ENCODE peak calls at places on chromosome 19, in six cellular contexts. Z is transverse colon, N is IMR-90, Q is prostate gland, L is gastrocnemius medialis, X is heart left ventricle. I is an unnamed sample.

GRCh38 chr19:56109216-56109615 is 11.9 kb downstream of the ZNF787 start:
- DNase-seq in Z (no peak), Q (no peak), L (no peak), X (no peak), N (peak), I (no peak)

GRCh38 chr19:35224681-35225604 is 3.6 kb downstream of the FAM187B start:
- DNase-seq in N (no peak), Z (peak), X (no peak), L (no peak), Q (no peak), I (no peak)

GRCh38 chr19:15195381-15195964 is 5.3 kb downstream of the NOTCH3 start:
- DNase-seq in L (no peak), Q (peak), X (peak), Z (peak), N (peak), I (peak)

GRCh38 chr19:40907968-40908735 is 26.1 kb upstream of the CYP2A7 start:
- DNase-seq in X (no peak), Q (no peak), L (no peak), N (no peak), Z (no peak), I (peak)

GRCh38 chr19:16330811-16331690 is 6.4 kb downstream of the KLF2 start:
- DNase-seq in L (no peak), N (no peak), Z (no peak), Q (no peak), X (no peak), I (no peak)

GRCh38 chr19:4077011-4077382 is 10.3 kb upstream of the ZBTB7A start:
- DNase-seq in Q (no peak), Z (no peak), X (no peak), N (no peak), L (no peak), I (no peak)

GRCh38 chr19:44636439-44637389 is 7.0 kb upstream of the PVR start:
- DNase-seq in Z (no peak), Q (no peak), X (no peak), N (no peak), L (no peak), I (no peak)

GRCh38 chr19:32876919-32877285 is 7.3 kb upstream of the SLC7A9 start:
- DNase-seq in Z (peak), X (no peak), Q (no peak), N (peak), L (no peak), I (no peak)

GRCh38 chr19:38277549-38277948 is 13.2 kb downstream of the SPINT2 start:
- DNase-seq in Q (peak), X (no peak), L (no peak), N (peak), Z (no peak), I (no peak)

GRCh38 chr19:28019371-28019770 is 1193.6 kb downstream of the UQCRFS1 start:
- DNase-seq in Z (no peak), L (no peak), X (no peak), N (no peak), Q (no peak), I (no peak)

GRCh38 chr19:13153627-13154240 is 3.5 kb downstream of the IER2 start:
- DNase-seq in N (no peak), Q (no peak), X (no peak), L (no peak), Z (peak), I (peak)

GRCh38 chr19:52176574-52176973 is 5.2 kb upstream of the ZNF836 start:
- DNase-seq in X (no peak), Q (no peak), L (no peak), N (no peak), Z (no peak), I (no peak)

GRCh38 chr19:16834747-16835146 is 5.5 kb downstream of the SIN3B start:
- DNase-seq in N (peak), Q (no peak), X (no peak), L (no peak), Z (no peak), I (no peak)

GRCh38 chr19:54180691-54181091 is 7.7 kb upstream of the TMC4 start:
- DNase-seq in N (no peak), X (no peak), L (no peak), Z (no peak), Q (no peak), I (no peak)

GRCh38 chr19:40688294-40688693 is 2.2 kb downstream of the NUMBL start:
- DNase-seq in X (no peak), Q (no peak), Z (no peak), L (no peak), N (no peak), I (no peak)

GRCh38 chr19:15869109-15869555 is 28.7 kb downstream of the CYP4F2 start:
- DNase-seq in L (no peak), Z (peak), X (no peak), N (no peak), Q (peak), I (no peak)

GRCh38 chr19:38715540-38715939 is 28.7 kb downstream of the CAPN12 start:
- DNase-seq in Q (no peak), Z (no peak), L (no peak), N (no peak), X (peak), I (no peak)

DNA sequence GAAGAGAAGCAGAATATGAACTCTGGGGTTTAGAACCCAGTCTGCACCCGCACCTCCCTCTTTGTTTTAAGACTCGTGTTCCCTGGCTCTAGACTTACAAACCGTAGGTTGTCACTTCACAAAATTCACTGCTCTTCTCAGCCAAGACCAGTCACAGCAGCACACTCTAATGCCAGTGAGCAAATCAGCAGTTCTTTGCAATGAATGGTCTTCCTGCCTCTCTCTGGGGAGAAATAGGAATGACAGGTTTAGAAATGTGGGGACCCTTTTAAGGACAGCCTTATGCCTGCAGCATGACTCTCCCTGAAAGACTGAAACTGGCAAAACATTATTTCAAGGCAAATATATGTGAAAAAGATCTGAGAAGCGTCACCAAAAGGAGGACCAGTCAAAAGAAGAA is 156.9 kb downstream of the KCTD15 start:
- DNase-seq in X (no peak), N (no peak), Q (no peak), Z (no peak), L (no peak), I (no peak)
- TF ChIP-seq CTCF in X (no peak), N (no peak), Q (no peak), Z (no peak), L (no peak), I (no peak)

GRCh38 chr19:662962-663681 is at the start of gene RNF126:
- DNase-seq in X (peak), Q (peak), L (peak), N (peak), Z (peak), I (peak)

GRCh38 chr19:660793-661426 is 2.1 kb downstream of the RNF126 start:
- DNase-seq in X (no peak), Q (no peak), Z (peak), N (no peak), L (no peak), I (no peak)

GRCh38 chr19:662207-662961 is 630 bp downstream of the RNF126 start:
- DNase-seq in N (peak), Q (no peak), L (no peak), X (peak), Z (peak), I (no peak)

GRCh38 chr19:663682-664117 is 686 bp upstream of the RNF126 start:
- DNase-seq in X (no peak), L (no peak), N (no peak), Q (no peak), Z (no peak), I (no peak)

GRCh38 chr19:661427-662196 is 1.4 kb downstream of the RNF126 start:
- DNase-seq in Q (no peak), L (no peak), Z (peak), N (no peak), X (peak), I (no peak)
- TF ChIP-seq POLR2A in Q (peak), L (no peak), Z (peak), N (no peak), X (no peak), I (no peak)

DNA sequence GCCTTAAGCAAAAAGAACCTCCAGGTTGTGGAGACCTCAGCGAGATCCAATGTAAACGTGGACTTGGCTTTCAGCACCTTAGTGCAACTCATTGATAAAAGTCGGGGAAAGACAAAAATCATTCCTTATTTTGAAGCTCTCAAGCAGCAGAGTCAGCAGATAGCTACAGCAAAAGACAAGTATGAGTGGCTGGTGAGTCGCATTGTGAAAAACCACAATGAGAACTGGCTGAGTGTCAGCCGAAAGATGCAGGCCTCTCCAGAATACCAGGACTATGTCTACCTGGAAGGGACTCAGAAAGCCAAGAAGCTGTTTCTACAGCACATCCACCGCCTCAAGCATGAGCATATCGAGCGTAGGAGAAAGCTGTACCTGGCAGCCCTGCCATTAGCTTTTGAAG is 58.5 kb downstream of the ARHGAP35 start:
- DNase-seq in X (no peak), Q (no peak), Z (no peak), L (no peak), N (peak), I (no peak)
- H3K27ac ChIP-seq in X (no peak), Q (no peak), Z (no peak), L (no peak), N (no peak), I (no peak)

GRCh38 chr19:1284293-1284978 is 1.2 kb upstream of the EFNA2 start:
- DNase-seq in N (no peak), Z (peak), L (no peak), X (no peak), Q (no peak), I (no peak)

GRCh38 chr19:1286859-1287621 is 1.4 kb downstream of the EFNA2 start:
- DNase-seq in Q (no peak), L (no peak), X (no peak), Z (no peak), N (no peak), I (no peak)

GRCh38 chr19:1284979-1285736 is 515 bp upstream of the EFNA2 start:
- DNase-seq in Z (no peak), Q (no peak), L (no peak), X (no peak), N (no peak), I (no peak)

GRCh38 chr19:1286451-1286858 is 782 bp downstream of the EFNA2 start:
- DNase-seq in X (no peak), Z (no peak), N (no peak), Q (no peak), L (no peak), I (no peak)

GRCh38 chr19:1285737-1286360 is at the start of gene EFNA2:
- DNase-seq in L (no peak), X (no peak), Q (no peak), N (no peak), Z (no peak), I (no peak)
- TF ChIP-seq CTCF in L (no peak), X (no peak), Q (no peak), N (peak), Z (no peak), I (no peak)

GRCh38 chr19:48637948-48638830 is 1.0 kb upstream of the DBP start:
- DNase-seq in Z (peak), X (peak), Q (peak), N (peak), L (peak), I (peak)
- TF ChIP-seq POLR2A in Z (peak), X (no peak), Q (peak), N (no peak), L (no peak), I (peak)

DNA sequence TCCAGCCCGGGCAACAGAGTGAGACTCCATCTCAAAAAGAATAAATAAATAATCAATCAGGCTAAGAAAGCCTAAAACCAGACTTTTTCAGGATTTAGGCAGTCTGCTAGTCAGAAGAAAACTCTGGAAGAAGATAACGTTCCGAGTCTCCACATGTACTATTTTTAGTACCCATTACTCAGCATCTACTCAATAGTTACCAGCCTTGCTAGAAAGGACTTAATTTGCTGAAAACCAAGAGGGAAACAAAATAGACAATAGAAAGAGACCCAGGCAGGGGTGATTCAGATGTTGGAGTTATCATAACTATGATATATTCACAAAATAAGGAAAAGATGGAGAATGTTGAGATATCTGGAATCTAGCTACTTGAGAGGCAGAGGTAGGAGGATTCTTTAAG is 3.6 kb upstream of the LIN7B start:
- DNase-seq in X (no peak), L (no peak), N (peak), Q (no peak), Z (no peak), I (no peak)
- H3K27ac ChIP-seq in X (no peak), L (peak), N (no peak), Q (no peak), Z (no peak), I (no peak)

GRCh38 chr19:10332158-10332964 is 968 bp downstream of the RAVER1 start:
- DNase-seq in N (no peak), Q (no peak), X (no peak), Z (peak), L (no peak), I (no peak)
- TF ChIP-seq CTCF in N (peak), Q (no peak), X (no peak), Z (no peak), L (no peak), I (no peak)

DNA sequence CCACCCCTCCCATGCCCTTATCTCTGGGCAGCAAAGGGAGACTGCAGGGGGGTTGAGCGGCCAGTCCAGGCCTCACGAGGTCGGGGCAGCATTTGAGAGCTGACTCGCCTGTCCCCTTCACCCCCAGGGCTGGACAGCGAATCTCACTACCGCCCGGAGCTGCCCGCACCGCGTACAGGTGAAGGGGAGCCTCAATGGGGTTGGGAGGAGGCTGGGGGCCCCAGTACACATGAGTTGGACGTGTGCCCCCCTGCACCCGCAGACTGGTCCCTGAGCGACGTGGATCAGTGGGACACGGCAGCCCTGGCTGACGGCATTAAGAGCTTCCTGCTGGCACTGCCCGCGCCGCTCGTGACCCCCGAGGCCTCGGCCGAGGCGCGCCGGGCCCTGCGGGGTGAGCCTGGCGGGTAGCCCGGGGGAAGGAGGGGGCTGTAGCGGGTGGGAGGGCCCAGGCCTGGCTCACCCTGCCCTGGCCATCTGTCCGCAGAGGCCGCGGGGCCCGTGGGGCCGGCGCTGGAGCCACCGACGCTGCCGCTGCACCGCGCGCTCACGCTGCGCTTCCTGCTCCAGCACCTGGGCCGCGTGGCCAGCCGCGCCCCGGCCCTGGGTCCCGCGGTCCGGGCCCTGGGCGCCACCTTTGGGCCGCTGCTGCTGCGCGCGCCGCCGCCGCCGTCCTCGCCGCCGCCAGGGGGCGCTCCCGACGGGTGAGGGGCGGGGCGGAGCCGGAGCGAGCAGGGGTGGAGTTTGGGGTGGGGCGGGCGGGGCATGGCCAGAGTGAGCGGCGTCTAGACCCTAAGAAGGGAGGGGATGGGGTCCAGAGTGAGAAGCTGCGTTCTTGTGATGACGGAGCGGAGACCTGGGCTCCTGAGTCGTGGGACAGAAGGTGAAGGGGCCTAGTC is 8.1 kb downstream of the PIK3R2 start:
- DNase-seq in Q (peak), Z (peak), L (no peak), X (peak), N (peak), I (peak)
- TF ChIP-seq POLR2A in Q (no peak), Z (no peak), L (no peak), X (no peak), N (no peak), I (no peak)

GRCh38 chr19:46890423-46891170 is 29.8 kb downstream of the ARHGAP35 start:
- DNase-seq in L (no peak), X (no peak), Z (no peak), N (peak), Q (no peak), I (no peak)
- H3K27ac ChIP-seq in L (peak), X (no peak), Z (peak), N (peak), Q (no peak), I (no peak)

GRCh38 chr19:46515879-46516350 is 20.2 kb upstream of the PNMA8B start:
- DNase-seq in N (peak), Q (no peak), L (no peak), Z (no peak), X (no peak), I (no peak)
- TF ChIP-seq CTCF in N (peak), Q (no peak), L (peak), Z (peak), X (peak), I (peak)

I was measured in uterus.